ENCODE peak calls at places on chromosomes 12 and 14, in four cellular contexts. I is heart left ventricle, A is heart right ventricle, D is A549. T is an unnamed sample.

GRCh38 chr14:32940711-32941667 is 2.3 kb downstream of the NPAS3 start:
- DNase-seq in A (no peak), I (no peak), D (no peak), T (no peak)

GRCh38 chr12:89884917-89885316 is 176.3 kb upstream of the ATP2B1 start:
- DNase-seq in A (no peak), I (no peak), D (no peak), T (no peak)

GRCh38 chr14:100871234-100872186 is 32.0 kb downstream of the RTL1 start:
- DNase-seq in D (peak; percentile 55), A (no peak), I (peak; percentile 24), T (no peak)

GRCh38 chr12:26694402-26694801 is 138.6 kb downstream of the ITPR2 start:
- DNase-seq in A (no peak), I (no peak), D (no peak), T (no peak)

GRCh38 chr12:69354561-69355187 is 4.9 kb upstream of the YEATS4 start:
- DNase-seq in D (no peak), I (no peak), A (no peak), T (no peak)

GRCh38 chr12:57416039-57416996 is 14.5 kb downstream of the R3HDM2 start:
- DNase-seq in A (no peak), I (no peak), D (peak; percentile 30), T (no peak)

GRCh38 chr12:25051583-25052190 is 102.8 kb upstream of the BCAT1 start:
- DNase-seq in A (no peak), I (no peak), D (no peak), T (no peak)

GRCh38 chr12:98635657-98636323 is 8.8 kb downstream of the IKBIP start:
- DNase-seq in I (no peak), D (peak; percentile 31), A (no peak), T (no peak)

GRCh38 chr12:75759842-75760260 is 248.4 kb upstream of the KRR1 start:
- DNase-seq in I (no peak), A (no peak), D (peak; percentile 26), T (no peak)

GRCh38 chr12:125772403-125772802 is 707.2 kb downstream of the AACS start:
- DNase-seq in A (no peak), I (no peak), D (no peak), T (no peak)

GRCh38 chr12:85781751-85782150 is 54.5 kb downstream of the RASSF9 start:
- DNase-seq in D (no peak), I (no peak), A (no peak), T (no peak)

GRCh38 chr12:67211029-67211428 is 58.1 kb upstream of the CAND1 start:
- DNase-seq in A (no peak), D (no peak), I (no peak), T (no peak)

GRCh38 chr14:57389646-57390036 is 745 bp upstream of the NAA30 start:
- DNase-seq in D (no peak), I (no peak), A (no peak), T (peak; percentile 17)

GRCh38 chr12:4031703-4032291 is 158.6 kb upstream of the PARP11 start:
- DNase-seq in A (peak; percentile 14), I (peak; percentile 27), D (peak; percentile 16), T (peak; percentile 18)

GRCh38 chr14:53519137-53519536 is 366.0 kb upstream of the DDHD1 start:
- DNase-seq in I (no peak), D (no peak), A (no peak), T (no peak)

GRCh38 chr12:108312885-108313203 is 26.3 kb downstream of the CMKLR1 start:
- DNase-seq in D (no peak), I (peak; percentile 85), A (peak; percentile 75), T (no peak)

GRCh38 chr12:4153343-4153892 is 120.1 kb upstream of the CCND2 start:
- DNase-seq in D (no peak), I (no peak), A (no peak), T (no peak)

GRCh38 chr12:22321620-22322019 is 12.9 kb downstream of the ST8SIA1 start:
- DNase-seq in A (no peak), I (no peak), D (no peak), T (no peak)

GRCh38 chr12:9642606-9643270 is 26.8 kb upstream of the CLEC2D start:
- DNase-seq in I (no peak), D (no peak), A (no peak), T (no peak)

GRCh38 chr12:41277019-41277770 is 89.1 kb downstream of the PDZRN4 start:
- DNase-seq in A (no peak), D (peak; percentile 55), I (no peak), T (no peak)

GRCh38 chr14:63956326-63956725 is 103.5 kb downstream of the SYNE2 start:
- DNase-seq in A (no peak), D (no peak), I (no peak), T (no peak)

GRCh38 chr12:131102991-131103609 is 149.4 kb downstream of the ADGRD1 start:
- DNase-seq in D (no peak), A (no peak), I (no peak), T (no peak)

GRCh38 chr12:50059440-50060119 is 2.2 kb downstream of the ASIC1 start:
- DNase-seq in D (no peak), A (no peak), I (no peak), T (no peak)

GRCh38 chr14:93102141-93102540 is 13.6 kb downstream of the ITPK1 start:
- DNase-seq in A (no peak), D (no peak), I (no peak), T (no peak)

GRCh38 chr14:65412881-65413738 is 580 bp downstream of the FUT8 start:
- DNase-seq in A (no peak), D (peak; percentile 77), I (no peak), T (no peak)

GRCh38 chr12:106552228-106552627 is 30.6 kb upstream of the RFX4 start:
- DNase-seq in I (no peak), D (no peak), A (no peak), T (no peak)

GRCh38 chr14:53715390-53715730 is 241.3 kb downstream of the BMP4 start:
- DNase-seq in A (no peak), D (peak; percentile 20), I (no peak), T (no peak)

GRCh38 chr12:91980345-91980744 is 165.3 kb downstream of the BTG1 start:
- DNase-seq in D (no peak), A (no peak), I (no peak), T (no peak)

GRCh38 chr12:68873316-68873715 is 59.7 kb downstream of the CPM start:
- DNase-seq in I (no peak), A (no peak), D (no peak), T (no peak)

GRCh38 chr12:102954143-102954542 is 3.3 kb upstream of the ASCL1 start:
- DNase-seq in D (no peak), I (no peak), A (no peak), T (no peak)

GRCh38 chr12:109836916-109837315 is 3.7 kb upstream of the TRPV4 start:
- DNase-seq in D (peak; percentile 55), A (no peak), I (no peak), T (no peak)

GRCh38 chr12:114026805-114027204 is 60.7 kb upstream of the RBM19 start:
- DNase-seq in A (no peak), I (no peak), D (no peak), T (no peak)

GRCh38 chr12:22333751-22334695 is 484 bp downstream of the ST8SIA1 start:
- DNase-seq in I (no peak), A (peak; percentile 20), D (no peak), T (no peak)

GRCh38 chr14:27392153-27392552 is 794.3 kb upstream of the NOVA1 start:
- DNase-seq in I (no peak), A (no peak), D (no peak), T (no peak)

GRCh38 chr14:55136868-55137785 is 8.1 kb downstream of the LGALS3 start:
- DNase-seq in A (peak; percentile 77), D (no peak), I (peak; percentile 93), T (peak; percentile 30)

DNA sequence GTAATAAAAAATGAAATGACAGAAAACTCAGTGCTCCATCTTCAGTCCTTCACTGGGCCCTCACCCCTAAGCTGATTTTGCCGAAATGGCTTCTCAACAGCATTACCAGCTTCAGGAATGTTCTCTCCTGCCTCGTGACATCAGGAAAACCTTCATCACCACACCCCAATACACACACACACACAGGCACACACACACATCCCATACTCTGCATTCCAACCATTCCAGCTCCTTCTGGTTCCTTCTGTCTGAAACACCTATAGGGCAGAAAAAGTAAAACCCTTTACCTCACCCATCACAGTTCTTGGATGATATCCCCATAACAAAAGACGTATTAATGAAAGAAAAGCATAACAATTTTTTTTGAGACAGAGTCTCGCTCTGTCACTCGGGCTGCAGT is 75.9 kb downstream of the CCDC60 start:
- DNase-seq in D (no peak), I (no peak), A (no peak), T (no peak)
- TF ChIP-seq CTCF in D (no peak), I (no peak), A (no peak), T (no peak)

GRCh38 chr14:51780741-51781140 is 79.7 kb upstream of the GNG2 start:
- DNase-seq in I (no peak), A (no peak), D (no peak), T (no peak)

GRCh38 chr14:51782412-51782811 is 78.0 kb upstream of the GNG2 start:
- DNase-seq in D (no peak), A (no peak), I (no peak), T (no peak)

GRCh38 chr14:51783765-51784164 is 76.6 kb upstream of the GNG2 start:
- DNase-seq in D (no peak), I (no peak), A (no peak), T (no peak)

GRCh38 chr14:51781352-51781751 is 79.1 kb upstream of the GNG2 start:
- DNase-seq in A (no peak), D (no peak), I (no peak), T (no peak)

GRCh38 chr14:51780006-51780692 is 80.3 kb upstream of the GNG2 start:
- DNase-seq in D (peak; percentile 61), I (peak; percentile 59), A (peak; percentile 37), T (peak; percentile 59)
- H3K4me3 ChIP-seq in D (peak overlapping the region; percentile 11), I (no peak overlapping the region), A (no peak overlapping the region), T (no peak overlapping the region)

GRCh38 chr14:105165761-105166485 is 2.7 kb downstream of the JAG2 start:
- DNase-seq in D (no peak), A (no peak), I (no peak), T (peak; percentile 44)
- TF ChIP-seq CTCF in D (no peak), A (no peak), I (no peak), T (no peak)

DNA sequence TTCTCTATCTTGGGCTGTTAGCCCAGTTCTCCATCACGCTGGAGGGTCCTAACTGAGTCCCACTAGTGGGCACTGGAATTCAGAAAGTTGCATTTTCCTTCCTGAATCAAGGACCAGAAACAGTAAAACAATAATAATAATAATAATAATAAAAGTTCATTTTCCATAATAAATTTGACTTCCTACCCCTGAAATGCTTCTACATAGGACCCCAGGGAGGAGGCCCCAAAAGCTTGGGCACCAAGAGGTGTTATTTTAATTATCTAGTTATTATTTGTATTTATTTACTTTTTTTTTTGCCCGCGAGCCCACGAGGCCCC is 12.4 kb downstream of the SCNN1A start:
- DNase-seq in D (no peak), I (peak; percentile 10), A (no peak), T (no peak)
- H3K4me3 ChIP-seq in D (peak overlapping the region; percentile 65), I (peak overlapping the region; percentile 26), A (peak overlapping the region; percentile 61), T (peak overlapping the region; percentile 68)

GRCh38 chr12:124332900-124333299 is 38.0 kb downstream of the RFLNA start:
- DNase-seq in A (no peak), D (no peak), I (no peak), T (no peak)
- TF ChIP-seq CTCF in A (no peak), D (no peak), I (no peak), T (no peak)

GRCh38 chr12:122420471-122421262 is 1.8 kb downstream of the CLIP1 start:
- DNase-seq in D (no peak), I (no peak), A (no peak), T (no peak)
- H3K4me3 ChIP-seq in D (peak overlapping the region; percentile 79), I (no peak overlapping the region), A (peak overlapping the region; percentile 89), T (peak overlapping the region; percentile 72)

GRCh38 chr14:22986508-22987054 is 4.2 kb upstream of the AJUBA start:
- DNase-seq in I (peak; percentile 82), A (peak; percentile 77), D (peak; percentile 88), T (peak; percentile 76)
- TF ChIP-seq CTCF in I (peak; percentile 92), A (peak; percentile 78), D (peak; percentile 91), T (peak; percentile 94)

T was measured in gastrocnemius medialis.